ENCODE peak calls at places on chromosomes 1 and 21, in seven cellular contexts. F is skeletal muscle cell; Z is stimulated activated effector memory CD8-positive, alpha-beta T cell treated with anti-CD3 and anti-CD28 coated beads, Interleukin-12 subunit alpha, Interleukin-12 subunit beta, amount 100 ng/mL, for 72 hours; E is AG04450; D is activated T-cell treated with anti-CD3 and anti-CD28 coated beads, Interleukin-2, amount 50 U/mL, for 24 hours; T is H9; H is Right ventricle myocardium inferior. U is an unnamed sample.

GRCh38 chr21:33196956-33197374 is 32.8 kb upstream of the IFNAR2 start:
- DNase-seq in F (peak; percentile 7), Z (peak; percentile 30), E (no peak), D (peak; percentile 65), T (peak; percentile 81), H (no peak), U (peak; percentile 42)

GRCh38 chr1:118954286-118954890 is 33.8 kb downstream of the TBX15 start:
- DNase-seq in F (no peak), Z (no peak), E (no peak), D (no peak), T (no peak), H (no peak), U (no peak)

GRCh38 chr1:8976896-8977295 is 31.2 kb downstream of the CA6 start:
- DNase-seq in F (no peak), Z (no peak), E (no peak), D (no peak), T (no peak), H (no peak), U (no peak)

GRCh38 chr1:180425956-180426355 is 76.4 kb downstream of the ACBD6 start:
- DNase-seq in F (no peak), Z (no peak), E (no peak), D (no peak), T (no peak), H (no peak), U (no peak)

GRCh38 chr1:21939650-21940374 is 2.7 kb upstream of the HSPG2 start:
- DNase-seq in F (peak; percentile 94), Z (no peak), E (peak; percentile 85), D (no peak), T (no peak), H (peak; percentile 86), U (peak; percentile 75)

GRCh38 chr1:35505911-35506798 is 51.0 kb downstream of the KIAA0319L start:
- DNase-seq in F (peak; percentile 90), Z (peak; percentile 11), E (peak; percentile 8), D (peak; percentile 42), T (no peak), H (no peak), U (no peak)

GRCh38 chr1:22380024-22380785 is 71.4 kb upstream of the ZBTB40 start:
- DNase-seq in F (no peak), Z (no peak), E (no peak), D (no peak), T (no peak), H (no peak), U (no peak)

GRCh38 chr1:185311589-185312225 is 5.3 kb downstream of the IVNS1ABP start:
- DNase-seq in F (no peak), Z (no peak), E (peak; percentile 38), D (no peak), T (no peak), H (no peak), U (no peak)

GRCh38 chr1:214192825-214193643 is 87.9 kb upstream of the SMYD2 start:
- DNase-seq in F (peak; percentile 93), Z (no peak), E (no peak), D (no peak), T (no peak), H (no peak), U (no peak)

GRCh38 chr1:218613105-218613504 is 268.0 kb downstream of the TGFB2 start:
- DNase-seq in F (no peak), Z (no peak), E (no peak), D (no peak), T (no peak), H (no peak), U (no peak)

GRCh38 chr1:3858231-3858981 is 1.1 kb downstream of the DFFB start:
- DNase-seq in F (peak; percentile 9), Z (no peak), E (no peak), D (no peak), T (no peak), H (no peak), U (peak; percentile 67)